ENCODE peak calls at places on chromosomes 16 and 17, in nine cellular contexts. I is ovary; Q is endothelial cell; M is activated CD4-positive, alpha-beta T cell treated with anti-CD3 and anti-CD28 coated beads, Interleukin-2, amount 50 U/mL, for 24 hours; A is activated T-helper 1 cell treated with anti-CD3 and anti-CD28 coated beads, Interleukin-12 subunit alpha, Interleukin-12 subunit beta, Interleukin-2, Interleukin-4 antibody, amounts not matched to agents 30 ng/mL and 10 ng/mL and 1 ng/mL, durations not matched to agents 14 hours and 24 hours and 36 hours; X is AG04450; W is fibroblast of lung; Z is cardiac muscle cell; T is stimulated activated CD8-positive, alpha-beta memory T cell treated with anti-CD3 and anti-CD28 coated beads, Interleukin-4, amount 100 ng/mL, for 24 hours. E is an unnamed sample.

GRCh38 chr17:81207610-81208581 is 14.9 kb downstream of the CEP131 start:
- DNase-seq in I (no peak), Q (no peak), M (no peak), A (no peak), X (no peak), W (no peak), Z (no peak), T (no peak), E (no peak)

GRCh38 chr16:61419771-61420170 is 616.5 kb downstream of the CDH8 start:
- DNase-seq in I (no peak), Q (no peak), M (no peak), A (no peak), X (no peak), W (no peak), Z (no peak), T (no peak), E (no peak)

GRCh38 chr17:75643033-75644017 is 10.1 kb downstream of the SMIM5 start:
- DNase-seq in I (no peak), Q (no peak), M (no peak), A (no peak), X (no peak), W (no peak), Z (no peak), T (no peak), E (no peak)

GRCh38 chr16:85524630-85525463 is 88.3 kb upstream of the GSE1 start:
- DNase-seq in I (no peak), Q (no peak), M (no peak), A (no peak), X (no peak), W (peak; percentile 62), Z (no peak), T (no peak), E (no peak)

GRCh38 chr17:45662432-45662831 is 121.7 kb upstream of the CRHR1 start:
- DNase-seq in I (no peak), Q (no peak), M (no peak), A (no peak), X (no peak), W (no peak), Z (no peak), T (no peak), E (no peak)

GRCh38 chr17:43871947-43872690 is 25.1 kb downstream of the CD300LG start:
- DNase-seq in I (no peak), Q (no peak), M (no peak), A (no peak), X (no peak), W (no peak), Z (no peak), T (no peak), E (no peak)

GRCh38 chr16:49356728-49357488 is 16.7 kb upstream of the C16orf78 start:
- DNase-seq in I (no peak), Q (no peak), M (no peak), A (no peak), X (no peak), W (no peak), Z (no peak), T (no peak), E (no peak)

GRCh38 chr17:82830249-82830661 is 9.6 kb downstream of the ZNF750 start:
- DNase-seq in I (peak; percentile 82), Q (no peak), M (no peak), A (no peak), X (no peak), W (peak; percentile 54), Z (no peak), T (no peak), E (no peak)

GRCh38 chr17:2921443-2921842 is 125.2 kb downstream of the RAP1GAP2 start:
- DNase-seq in I (no peak), Q (no peak), M (no peak), A (no peak), X (no peak), W (no peak), Z (no peak), T (no peak), E (no peak)

GRCh38 chr17:75010683-75011406 is 1.6 kb upstream of the MRPL58 start:
- DNase-seq in I (peak; percentile 42), Q (peak; percentile 66), M (no peak), A (no peak), X (no peak), W (no peak), Z (no peak), T (no peak), E (no peak)

GRCh38 chr16:66152841-66153525 is 213.5 kb upstream of the CDH5 start:
- DNase-seq in I (no peak), Q (no peak), M (no peak), A (no peak), X (peak; percentile 87), W (peak; percentile 80), Z (no peak), T (no peak), E (peak; percentile 82)

GRCh38 chr16:70494777-70495176 is 28.6 kb downstream of the COG4 start:
- DNase-seq in I (no peak), Q (no peak), M (no peak), A (no peak), X (no peak), W (no peak), Z (no peak), T (no peak), E (no peak)